ENCODE peak calls at places on chromosomes 4 and X, in six cellular contexts. A is neuronal stem cell, N is cerebellum, C is head of caudate nucleus, L is mesothelial cell of epicardium, F is transverse colon. D is an unnamed sample.

GRCh38 chr4:6472008-6472386 is 417 bp downstream of the PPP2R2C start:
- DNase-seq in C (peak; percentile 43), A (no peak), N (no peak), F (no peak), L (peak; percentile 36), D (no peak)

GRCh38 chr4:83340692-83341343 is 6.2 kb upstream of the HPSE start:
- DNase-seq in F (no peak), L (no peak), N (no peak), A (no peak), C (no peak), D (no peak)

GRCh38 chrX:78997870-78998558 is 52.8 kb downstream of the P2RY10 start:
- DNase-seq in F (no peak), L (no peak), A (no peak), N (no peak), C (no peak), D (no peak)

GRCh38 chr4:118969359-118969758 is 80.7 kb downstream of the SYNPO2 start:
- DNase-seq in A (no peak), N (peak; percentile 19), F (peak; percentile 35), L (no peak), C (no peak), D (no peak)

GRCh38 chr4:132564920-132565319 is 584.2 kb upstream of the PCDH10 start:
- DNase-seq in C (no peak), L (no peak), F (no peak), A (no peak), N (no peak), D (no peak)

GRCh38 chr4:147550626-147551250 is 66.5 kb upstream of the TMEM184C start:
- DNase-seq in F (no peak), N (no peak), A (no peak), L (no peak), C (peak; percentile 20), D (no peak)

GRCh38 chrX:10239611-10240064 is 82.9 kb downstream of the CLCN4 start:
- DNase-seq in C (no peak), A (no peak), N (no peak), L (no peak), F (no peak), D (no peak)

GRCh38 chrX:155880586-155881157 is 473 bp upstream of the VAMP7 start:
- DNase-seq in L (no peak), A (no peak), F (no peak), N (peak; percentile 6), C (no peak), D (no peak)

GRCh38 chr4:156766846-156767245 is 204.8 kb downstream of the PDGFC start:
- DNase-seq in N (no peak), A (no peak), F (no peak), C (no peak), L (no peak), D (no peak)

GRCh38 chrX:63506320-63506719 is 155.2 kb upstream of the SPIN4 start:
- DNase-seq in A (no peak), F (no peak), C (no peak), N (no peak), L (no peak), D (no peak)

GRCh38 chr4:127188847-127189246 is 443.9 kb upstream of the INTU start:
- DNase-seq in N (no peak), C (no peak), L (no peak), F (no peak), A (no peak), D (no peak)

GRCh38 chr4:156971168-156971601 is 414 bp downstream of the PDGFC start:
- DNase-seq in N (peak; percentile 4), L (peak; percentile 48), C (peak; percentile 36), A (no peak), F (peak; percentile 21), D (no peak)

GRCh38 chr4:8009710-8010534 is 70.3 kb upstream of the AFAP1 start:
- DNase-seq in C (no peak), F (peak; percentile 48), N (no peak), A (no peak), L (no peak), D (no peak)

GRCh38 chr4:123412700-123413512 is 16.3 kb downstream of the SPRY1 start:
- DNase-seq in L (no peak), F (no peak), C (no peak), A (no peak), N (no peak), D (no peak)

GRCh38 chr4:165481458-165481857 is 102.7 kb downstream of the CPE start:
- DNase-seq in L (no peak), A (no peak), F (no peak), N (no peak), C (no peak), D (no peak)

GRCh38 chrX:71603618-71604017 is 14.7 kb downstream of the CXCR3 start:
- DNase-seq in L (no peak), C (no peak), A (no peak), F (no peak), N (no peak), D (no peak)

GRCh38 chrX:122866527-122866926 is 317.6 kb upstream of the GRIA3 start:
- DNase-seq in C (no peak), L (no peak), A (no peak), N (no peak), F (no peak), D (no peak)

GRCh38 chr4:1759818-1760223 is 33.3 kb upstream of the FGFR3 start:
- DNase-seq in C (no peak), L (no peak), A (no peak), F (no peak), N (no peak), D (no peak)

GRCh38 chr4:173301518-173302201 is 32.5 kb downstream of the HMGB2 start:
- DNase-seq in N (peak; percentile 24), L (no peak), F (no peak), A (no peak), C (no peak), D (no peak)

GRCh38 chr4:92488496-92488895 is 184.7 kb downstream of the GRID2 start:
- DNase-seq in F (no peak), C (no peak), A (no peak), N (no peak), L (no peak), D (no peak)

GRCh38 chrX:150897371-150898319 is 823 bp downstream of the CD99L2 start:
- DNase-seq in A (no peak), L (no peak), F (peak; percentile 35), C (peak; percentile 31), N (no peak), D (no peak)

GRCh38 chr4:3387943-3388348 is 53.8 kb upstream of the HGFAC start:
- DNase-seq in F (peak; percentile 74), C (peak; percentile 66), A (no peak), N (no peak), L (no peak), D (no peak)

GRCh38 chr4:115424852-115425251 is 311.4 kb upstream of the NDST4 start:
- DNase-seq in N (no peak), F (no peak), C (no peak), A (no peak), L (no peak), D (no peak)

GRCh38 chr4:10180927-10181744 is 64.5 kb upstream of the WDR1 start:
- DNase-seq in F (no peak), N (no peak), C (no peak), A (no peak), L (no peak), D (peak; percentile 73)

GRCh38 chrX:25296850-25297249 is 281.1 kb upstream of the ARX start:
- DNase-seq in F (no peak), C (no peak), A (no peak), N (no peak), L (no peak), D (no peak)

GRCh38 chr4:105613326-105613725 is 60.9 kb downstream of the ARHGEF38 start:
- DNase-seq in N (no peak), F (no peak), C (no peak), A (no peak), L (no peak), D (no peak)

GRCh38 chrX:41010188-41010846 is 74.9 kb upstream of the USP9X start:
- DNase-seq in A (no peak), N (peak; percentile 13), F (peak; percentile 76), L (peak; percentile 72), C (peak; percentile 53), D (no peak)

GRCh38 chr4:89836031-89836777 is 757 bp downstream of the SNCA start:
- DNase-seq in C (peak; percentile 64), A (peak; percentile 27), N (peak; percentile 52), F (no peak), L (peak; percentile 40), D (no peak)

GRCh38 chr4:1249731-1250526 is 999 bp upstream of the CTBP1 start:
- DNase-seq in N (peak; percentile 56), A (no peak), C (no peak), F (peak; percentile 50), L (no peak), D (no peak)